ENCODE peak calls at places on chromosomes 2 and 18, in seven cellular contexts. V is transverse colon; W is ovary; B is B cell; O is cardiac muscle cell; N is Calu3; C is activated CD8-positive, alpha-beta T cell treated with anti-CD3 and anti-CD28 coated beads for 36 hours. Z is an unnamed sample.

GRCh38 chr2:170307988-170308387 is 130.0 kb downstream of the MYO3B start:
- DNase-seq in O (no peak), N (no peak), V (no peak), B (no peak), W (no peak), C (no peak), Z (no peak)

GRCh38 chr2:43233218-43234212 is 7.1 kb upstream of the ZFP36L2 start:
- DNase-seq in C (no peak), W (no peak), V (no peak), N (no peak), O (no peak), B (no peak), Z (no peak)

GRCh38 chr18:80193701-80194100 is 53.6 kb downstream of the PARD6G start:
- DNase-seq in C (no peak), W (no peak), V (no peak), O (no peak), B (no peak), N (no peak), Z (no peak)

GRCh38 chr2:10301946-10302478 is 692 bp upstream of the HPCAL1 start:
- DNase-seq in B (no peak), W (no peak), N (no peak), V (peak; percentile 19), C (peak; percentile 53), O (no peak), Z (no peak)

GRCh38 chr18:45910405-45911023 is 56.6 kb downstream of the EPG5 start:
- DNase-seq in O (peak; percentile 64), C (peak; percentile 73), N (peak; percentile 69), B (peak; percentile 58), W (peak; percentile 24), V (peak; percentile 37), Z (peak; percentile 66)

GRCh38 chr18:49459404-49460171 is 857 bp downstream of the DYM start:
- DNase-seq in O (no peak), B (no peak), W (no peak), V (no peak), N (no peak), C (peak; percentile 56), Z (peak; percentile 51)

GRCh38 chr2:186101603-186102002 is 363.0 kb downstream of the FSIP2 start:
- DNase-seq in C (no peak), W (no peak), N (no peak), B (no peak), O (no peak), V (no peak), Z (no peak)

GRCh38 chr18:46415532-46415931 is 241.5 kb downstream of the LOXHD1 start:
- DNase-seq in O (no peak), B (no peak), C (no peak), N (no peak), V (no peak), W (no peak), Z (no peak)

GRCh38 chr18:70641156-70641775 is 352.4 kb downstream of the SOCS6 start:
- DNase-seq in B (no peak), V (no peak), N (peak; percentile 12), W (no peak), O (no peak), C (no peak), Z (no peak)

GRCh38 chr2:100616841-100617390 is 54.1 kb downstream of the PDCL3 start:
- DNase-seq in B (no peak), O (no peak), W (no peak), V (no peak), C (no peak), N (no peak), Z (no peak)

GRCh38 chr18:72910045-72910444 is 42.3 kb upstream of the NETO1 start:
- DNase-seq in W (no peak), C (no peak), V (no peak), N (no peak), B (no peak), O (no peak), Z (no peak)

GRCh38 chr2:1605102-1605501 is 139.2 kb downstream of the PXDN start:
- DNase-seq in V (no peak), W (no peak), C (no peak), N (no peak), B (no peak), O (no peak), Z (no peak)

DNA sequence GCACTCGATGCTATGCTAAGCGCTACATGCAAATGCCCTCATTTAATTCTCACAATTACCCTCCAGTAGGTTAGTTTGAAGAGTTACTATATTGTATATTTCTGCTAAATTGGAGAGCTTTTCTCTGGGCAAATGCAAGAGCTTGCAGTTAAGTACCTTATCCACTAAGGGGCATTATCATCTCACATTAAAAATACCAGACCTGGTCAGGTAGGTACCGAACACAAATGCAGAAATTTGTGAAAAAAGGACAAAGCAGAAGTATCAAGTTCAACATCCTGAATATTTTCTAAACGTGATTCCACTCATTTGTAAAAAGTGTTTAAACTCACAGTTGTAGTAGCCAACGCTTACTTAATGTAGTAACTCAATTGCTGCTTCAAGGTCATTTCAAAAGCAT is 52.2 kb downstream of the CYRIA start:
- DNase-seq in W (no peak), V (no peak), O (no peak), C (no peak), B (peak; percentile 24), N (no peak), Z (peak; percentile 46)
- TF ChIP-seq CTCF in W (no peak), V (peak; percentile 28), O (peak; percentile 50), C (peak; percentile 46), B (peak; percentile 74), N (peak; percentile 15), Z (peak; percentile 64)

GRCh38 chr2:31387850-31388249 is 26.7 kb downstream of the XDH start:
- DNase-seq in N (no peak), V (no peak), C (no peak), W (no peak), O (no peak), B (no peak), Z (no peak)

GRCh38 chr2:31386172-31386571 is 28.4 kb downstream of the XDH start:
- DNase-seq in B (no peak), W (no peak), C (no peak), O (no peak), N (no peak), V (no peak), Z (no peak)

GRCh38 chr2:31384771-31385276 is 29.7 kb downstream of the XDH start:
- DNase-seq in O (no peak), N (peak; percentile 72), B (no peak), C (no peak), V (no peak), W (no peak), Z (no peak)

GRCh38 chr2:31388736-31389135 is 25.8 kb downstream of the XDH start:
- DNase-seq in N (no peak), V (no peak), W (no peak), B (no peak), O (no peak), C (no peak), Z (no peak)

GRCh38 chr2:31386648-31387047 is 27.9 kb downstream of the XDH start:
- DNase-seq in W (no peak), O (no peak), N (peak; percentile 12), V (no peak), C (no peak), B (no peak), Z (no peak)
- TF ChIP-seq CTCF in W (no peak), O (no peak), N (no peak), V (no peak), C (no peak), B (no peak), Z (no peak)

DNA sequence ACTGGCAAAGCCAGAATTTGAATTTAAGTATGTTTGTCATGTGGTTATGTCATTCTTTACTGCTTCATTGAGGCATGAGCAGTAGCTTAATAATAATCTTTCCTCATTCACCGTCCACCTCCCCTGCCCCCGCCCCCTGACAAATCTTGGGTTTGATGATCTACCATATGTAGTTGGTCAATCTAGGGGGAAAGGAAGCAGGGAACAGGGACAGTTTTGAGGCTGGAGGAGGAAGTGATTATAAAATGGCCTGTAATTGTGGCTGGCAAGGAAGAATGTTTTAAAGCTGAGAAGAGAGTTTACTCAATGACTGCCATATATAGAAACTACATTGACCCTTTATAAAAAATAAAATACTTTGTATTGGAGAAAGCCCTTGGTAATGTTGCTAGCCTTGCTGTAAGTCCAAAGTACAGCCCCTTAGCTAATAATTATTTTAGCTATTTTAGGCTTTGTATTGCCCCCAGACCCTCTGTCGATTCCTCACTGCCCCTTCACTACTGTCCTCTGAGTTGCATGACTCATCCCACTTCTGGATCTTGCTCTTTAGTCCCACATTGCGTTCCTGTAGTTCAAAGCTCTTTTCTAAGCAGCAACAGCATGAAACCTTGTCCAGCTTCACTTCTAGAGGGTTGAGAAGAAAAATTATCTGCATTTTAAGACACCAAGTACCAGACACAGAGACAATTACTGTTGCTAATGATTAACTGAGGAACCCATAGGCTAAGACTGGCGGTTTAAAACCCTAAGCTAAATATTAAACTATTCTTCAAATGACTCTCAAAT is 38.4 kb downstream of the PELI1 start:
- DNase-seq in O (no peak), V (peak; percentile 36), W (no peak), B (no peak), C (no peak), N (peak; percentile 37), Z (no peak)
- TF ChIP-seq CTCF in O (no peak), V (no peak), W (no peak), B (no peak), C (no peak), N (no peak), Z (no peak)

GRCh38 chr2:69272803-69273471 is 114.1 kb downstream of the GFPT1 start:
- DNase-seq in N (no peak), V (no peak), B (no peak), O (no peak), C (no peak), W (no peak), Z (no peak)
- TF ChIP-seq CTCF in N (no peak), V (no peak), B (no peak), O (peak; percentile 19), C (no peak), W (no peak), Z (no peak)

GRCh38 chr2:140714586-140714985 is 1416.2 kb downstream of the LRP1B start:
- DNase-seq in B (no peak), C (no peak), W (no peak), V (no peak), O (no peak), N (no peak), Z (no peak)

DNA sequence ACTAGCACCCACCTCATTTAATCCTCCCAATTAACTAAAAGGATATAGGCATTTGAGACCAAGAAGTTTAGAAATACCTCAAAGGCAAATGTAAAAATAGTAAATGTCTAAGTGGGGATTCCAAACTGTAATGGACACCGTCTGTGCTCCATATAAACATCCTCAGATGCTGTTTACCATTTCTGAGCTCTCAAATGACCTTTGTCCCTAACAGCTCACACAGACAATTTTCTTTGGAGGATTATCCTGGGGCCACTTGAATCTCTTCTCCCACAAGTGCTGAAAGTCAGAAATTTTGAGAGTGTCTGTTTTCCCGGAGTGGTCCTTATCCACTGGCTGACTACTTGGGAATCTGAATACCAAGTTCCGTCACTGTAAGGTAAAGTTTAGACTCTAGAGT is 1418.9 kb downstream of the LRP1B start:
- DNase-seq in B (no peak), O (no peak), W (no peak), V (no peak), C (no peak), N (no peak), Z (no peak)
- TF ChIP-seq CTCF in B (no peak), O (no peak), W (no peak), V (no peak), C (no peak), N (no peak), Z (no peak)